ENCODE peak calls at places on chromosomes 1 and 21, in five cellular contexts. One of them, this sample, is unnamed.

GRCh38 chr1:53081384-53082066 is 19.5 kb downstream of the PODN start:
- DNase-seq in neural crest cell: no peak
- DNase-seq in mesothelial cell of epicardium: no peak
- DNase-seq in tibial artery: no peak
- DNase-seq in tibial nerve: no peak
- DNase-seq in this sample: no peak

GRCh38 chr1:69139007-69139406 is 428.7 kb upstream of the LRRC7 start:
- DNase-seq in mesothelial cell of epicardium: no peak
- DNase-seq in neural crest cell: no peak
- DNase-seq in tibial artery: no peak
- DNase-seq in tibial nerve: no peak
- DNase-seq in this sample: no peak

GRCh38 chr1:34681481-34682451 is 73.1 kb upstream of the GJB5 start:
- DNase-seq in tibial artery: no peak
- DNase-seq in mesothelial cell of epicardium: no peak
- DNase-seq in tibial nerve: peak
- DNase-seq in neural crest cell: peak
- DNase-seq in this sample: peak

GRCh38 chr1:6634278-6635052 is 9.8 kb downstream of the THAP3 start:
- DNase-seq in neural crest cell: peak
- DNase-seq in tibial artery: no peak
- DNase-seq in tibial nerve: peak
- DNase-seq in mesothelial cell of epicardium: no peak
- DNase-seq in this sample: no peak

GRCh38 chr1:44024903-44025525 is 6.2 kb downstream of the SLC6A9 start:
- DNase-seq in mesothelial cell of epicardium: no peak
- DNase-seq in tibial nerve: no peak
- DNase-seq in neural crest cell: no peak
- DNase-seq in tibial artery: no peak
- DNase-seq in this sample: no peak

GRCh38 chr21:37266515-37267221 is 466 bp downstream of the VPS26C start:
- DNase-seq in neural crest cell: peak
- DNase-seq in tibial nerve: no peak
- DNase-seq in tibial artery: no peak
- DNase-seq in mesothelial cell of epicardium: peak
- DNase-seq in this sample: peak

GRCh38 chr1:174871886-174872285 is 127.9 kb upstream of the CACYBP start:
- DNase-seq in mesothelial cell of epicardium: no peak
- DNase-seq in tibial nerve: no peak
- DNase-seq in neural crest cell: no peak
- DNase-seq in tibial artery: no peak
- DNase-seq in this sample: no peak

GRCh38 chr1:224175615-224176014 is 7.4 kb upstream of the DEGS1 start:
- DNase-seq in tibial artery: no peak
- DNase-seq in mesothelial cell of epicardium: peak
- DNase-seq in neural crest cell: peak
- DNase-seq in tibial nerve: no peak
- DNase-seq in this sample: no peak

GRCh38 chr1:16612332-16613172 is 812 bp downstream of the NBPF1 start:
- DNase-seq in tibial artery: peak
- DNase-seq in neural crest cell: peak
- DNase-seq in tibial nerve: peak
- DNase-seq in mesothelial cell of epicardium: no peak
- DNase-seq in this sample: peak

GRCh38 chr1:245688536-245689453 is 534.0 kb downstream of the KIF26B start:
- DNase-seq in tibial nerve: no peak
- DNase-seq in tibial artery: no peak
- DNase-seq in neural crest cell: no peak
- DNase-seq in mesothelial cell of epicardium: no peak
- DNase-seq in this sample: no peak

GRCh38 chr21:45266518-45267389 is 20.9 kb downstream of the POFUT2 start:
- DNase-seq in tibial artery: peak
- DNase-seq in neural crest cell: no peak
- DNase-seq in tibial nerve: no peak
- DNase-seq in mesothelial cell of epicardium: no peak
- DNase-seq in this sample: no peak

GRCh38 chr1:150695561-150695960 is 1.4 kb downstream of the GOLPH3L start:
- DNase-seq in tibial nerve: no peak
- DNase-seq in neural crest cell: no peak
- DNase-seq in mesothelial cell of epicardium: no peak
- DNase-seq in tibial artery: no peak
- DNase-seq in this sample: no peak

GRCh38 chr1:90970208-90970607 is 51.6 kb downstream of the ZNF644 start:
- DNase-seq in tibial artery: no peak
- DNase-seq in tibial nerve: no peak
- DNase-seq in mesothelial cell of epicardium: no peak
- DNase-seq in neural crest cell: no peak
- DNase-seq in this sample: no peak

GRCh38 chr1:86788300-86789206 is 84.2 kb downstream of the SH3GLB1 start:
- DNase-seq in tibial artery: peak
- DNase-seq in mesothelial cell of epicardium: no peak
- DNase-seq in neural crest cell: no peak
- DNase-seq in tibial nerve: peak
- DNase-seq in this sample: peak

GRCh38 chr1:73627723-73628122 is 570.3 kb downstream of the LRRIQ3 start:
- DNase-seq in mesothelial cell of epicardium: no peak
- DNase-seq in neural crest cell: no peak
- DNase-seq in tibial nerve: no peak
- DNase-seq in tibial artery: no peak
- DNase-seq in this sample: no peak

GRCh38 chr1:204350857-204351573 is 8.7 kb downstream of the PLEKHA6 start:
- DNase-seq in tibial nerve: peak
- DNase-seq in tibial artery: peak
- DNase-seq in mesothelial cell of epicardium: peak
- DNase-seq in neural crest cell: peak
- DNase-seq in this sample: peak

GRCh38 chr1:59417406-59417805 is 120.5 kb downstream of the FGGY start:
- DNase-seq in neural crest cell: no peak
- DNase-seq in tibial artery: no peak
- DNase-seq in tibial nerve: no peak
- DNase-seq in mesothelial cell of epicardium: no peak
- DNase-seq in this sample: no peak

GRCh38 chr21:37445228-37445627 is 78.7 kb downstream of the DYRK1A start:
- DNase-seq in tibial artery: no peak
- DNase-seq in neural crest cell: no peak
- DNase-seq in mesothelial cell of epicardium: no peak
- DNase-seq in tibial nerve: no peak
- DNase-seq in this sample: peak

GRCh38 chr1:25051906-25052305 is 121.8 kb upstream of the RUNX3 start:
- DNase-seq in neural crest cell: no peak
- DNase-seq in mesothelial cell of epicardium: no peak
- DNase-seq in tibial artery: no peak
- DNase-seq in tibial nerve: no peak
- DNase-seq in this sample: no peak

GRCh38 chr1:191695865-191696264 is 462.4 kb upstream of the RGS18 start:
- DNase-seq in mesothelial cell of epicardium: no peak
- DNase-seq in neural crest cell: no peak
- DNase-seq in tibial artery: no peak
- DNase-seq in tibial nerve: no peak
- DNase-seq in this sample: no peak

GRCh38 chr1:30872948-30873263 is 35.7 kb downstream of the SDC3 start:
- DNase-seq in mesothelial cell of epicardium: no peak
- DNase-seq in tibial nerve: no peak
- DNase-seq in neural crest cell: no peak
- DNase-seq in tibial artery: no peak
- DNase-seq in this sample: no peak

GRCh38 chr1:19395678-19396192 is 83.6 kb downstream of the SLC66A1 start:
- DNase-seq in tibial artery: no peak
- DNase-seq in neural crest cell: no peak
- DNase-seq in mesothelial cell of epicardium: no peak
- DNase-seq in tibial nerve: no peak
- DNase-seq in this sample: peak

GRCh38 chr1:179127163-179127895 is 45.5 kb downstream of the TOR3A start:
- DNase-seq in tibial artery: no peak
- DNase-seq in mesothelial cell of epicardium: no peak
- DNase-seq in neural crest cell: no peak
- DNase-seq in tibial nerve: no peak
- DNase-seq in this sample: peak

GRCh38 chr1:226976671-226977287 is 36.7 kb downstream of the COQ8A start:
- DNase-seq in mesothelial cell of epicardium: no peak
- DNase-seq in tibial artery: peak
- DNase-seq in neural crest cell: no peak
- DNase-seq in tibial nerve: no peak
- DNase-seq in this sample: no peak

GRCh38 chr1:151006331-151007052 is at the start of gene MINDY1:
- DNase-seq in mesothelial cell of epicardium: no peak
- DNase-seq in tibial artery: peak
- DNase-seq in tibial nerve: peak
- DNase-seq in neural crest cell: peak
- DNase-seq in this sample: peak

GRCh38 chr1:185608166-185608565 is 126.0 kb upstream of the HMCN1 start:
- DNase-seq in tibial artery: no peak
- DNase-seq in tibial nerve: no peak
- DNase-seq in neural crest cell: no peak
- DNase-seq in mesothelial cell of epicardium: no peak
- DNase-seq in this sample: peak

GRCh38 chr1:235074335-235075120 is 54.1 kb downstream of the TOMM20 start:
- DNase-seq in tibial nerve: no peak
- DNase-seq in tibial artery: no peak
- DNase-seq in neural crest cell: no peak
- DNase-seq in mesothelial cell of epicardium: no peak
- DNase-seq in this sample: peak

GRCh38 chr1:91764471-91765115 is 121.4 kb downstream of the TGFBR3 start:
- DNase-seq in neural crest cell: peak
- DNase-seq in mesothelial cell of epicardium: no peak
- DNase-seq in tibial artery: no peak
- DNase-seq in tibial nerve: no peak
- DNase-seq in this sample: no peak

GRCh38 chr1:234433563-234434285 is 45.3 kb downstream of the TARBP1 start:
- DNase-seq in tibial nerve: no peak
- DNase-seq in mesothelial cell of epicardium: no peak
- DNase-seq in tibial artery: no peak
- DNase-seq in neural crest cell: no peak
- DNase-seq in this sample: peak

GRCh38 chr1:59214764-59215208 is 82.1 kb upstream of the FGGY start:
- DNase-seq in mesothelial cell of epicardium: no peak
- DNase-seq in tibial artery: peak
- DNase-seq in neural crest cell: no peak
- DNase-seq in tibial nerve: no peak
- DNase-seq in this sample: no peak

GRCh38 chr1:61086245-61086644 is 3.9 kb downstream of the NFIA start:
- DNase-seq in tibial nerve: no peak
- DNase-seq in neural crest cell: no peak
- DNase-seq in mesothelial cell of epicardium: no peak
- DNase-seq in tibial artery: no peak
- DNase-seq in this sample: no peak

GRCh38 chr1:230284891-230285290 is 141.2 kb downstream of the PGBD5 start:
- DNase-seq in neural crest cell: no peak
- DNase-seq in tibial artery: peak
- DNase-seq in tibial nerve: no peak
- DNase-seq in mesothelial cell of epicardium: no peak
- DNase-seq in this sample: no peak

GRCh38 chr1:187053876-187054275 is 225.1 kb downstream of the PLA2G4A start:
- DNase-seq in neural crest cell: no peak
- DNase-seq in tibial nerve: no peak
- DNase-seq in tibial artery: no peak
- DNase-seq in mesothelial cell of epicardium: no peak
- DNase-seq in this sample: no peak

GRCh38 chr1:108692724-108693655 is 880 bp downstream of the PRPF38B start:
- DNase-seq in tibial nerve: peak
- DNase-seq in tibial artery: peak
- DNase-seq in neural crest cell: no peak
- DNase-seq in mesothelial cell of epicardium: no peak
- DNase-seq in this sample: peak

GRCh38 chr1:47785561-47786271 is 211.5 kb downstream of the TRABD2B start:
- DNase-seq in tibial nerve: peak
- DNase-seq in neural crest cell: no peak
- DNase-seq in mesothelial cell of epicardium: no peak
- DNase-seq in tibial artery: peak
- DNase-seq in this sample: no peak

DNA sequence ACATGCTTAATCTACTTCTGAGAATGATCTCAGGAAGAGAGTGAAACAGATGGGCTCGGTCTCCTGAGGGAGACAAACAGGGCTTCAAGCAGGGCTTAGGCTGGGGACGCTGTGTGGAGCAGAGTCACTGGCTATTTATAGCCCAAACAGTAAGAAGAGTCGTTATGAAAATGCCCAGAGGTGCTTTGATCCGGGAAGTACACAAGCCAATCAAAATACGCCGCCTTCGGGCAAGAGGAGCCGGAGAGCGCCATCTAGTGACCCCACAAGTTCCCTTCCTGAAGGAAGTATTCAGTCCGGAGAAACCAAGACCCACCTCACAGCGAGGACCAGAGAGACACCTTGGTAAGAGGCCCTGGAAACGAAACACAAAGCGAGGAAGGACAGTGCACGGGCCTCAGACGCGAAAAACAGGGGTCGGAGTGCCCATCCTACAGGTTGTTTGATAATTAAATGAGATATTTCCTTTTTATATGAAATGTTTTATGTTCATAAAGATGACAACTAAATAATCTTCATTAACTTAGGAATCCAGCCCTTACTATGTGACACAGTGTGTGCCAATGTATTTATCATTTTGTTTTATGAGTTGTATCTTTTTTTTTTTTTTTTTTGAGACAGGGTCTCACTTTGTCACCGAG is 25.0 kb upstream of the SCCPDH start:
- DNase-seq in tibial artery: peak
- DNase-seq in mesothelial cell of epicardium: peak
- DNase-seq in neural crest cell: peak
- DNase-seq in tibial nerve: peak
- DNase-seq in this sample: peak
- TF ChIP-seq CTCF in tibial artery: peak
- TF ChIP-seq CTCF in mesothelial cell of epicardium: peak
- TF ChIP-seq CTCF in neural crest cell: peak
- TF ChIP-seq CTCF in tibial nerve: peak
- TF ChIP-seq CTCF in this sample: peak

GRCh38 chr1:111801071-111801850 is 45.6 kb downstream of the DDX20 start:
- DNase-seq in tibial nerve: no peak
- DNase-seq in neural crest cell: no peak
- DNase-seq in tibial artery: no peak
- DNase-seq in mesothelial cell of epicardium: no peak
- DNase-seq in this sample: no peak
- TF ChIP-seq CTCF in tibial nerve: no peak
- TF ChIP-seq CTCF in neural crest cell: no peak
- TF ChIP-seq CTCF in tibial artery: peak
- TF ChIP-seq CTCF in mesothelial cell of epicardium: no peak
- TF ChIP-seq CTCF in this sample: no peak

GRCh38 chr1:10033359-10033845 is 644 bp downstream of the UBE4B start:
- DNase-seq in tibial artery: no peak
- DNase-seq in tibial nerve: no peak
- DNase-seq in neural crest cell: no peak
- DNase-seq in mesothelial cell of epicardium: no peak
- DNase-seq in this sample: peak
- TF ChIP-seq CTCF in tibial artery: no peak
- TF ChIP-seq CTCF in tibial nerve: no peak
- TF ChIP-seq CTCF in neural crest cell: no peak
- TF ChIP-seq CTCF in mesothelial cell of epicardium: no peak
- TF ChIP-seq CTCF in this sample: no peak

DNA sequence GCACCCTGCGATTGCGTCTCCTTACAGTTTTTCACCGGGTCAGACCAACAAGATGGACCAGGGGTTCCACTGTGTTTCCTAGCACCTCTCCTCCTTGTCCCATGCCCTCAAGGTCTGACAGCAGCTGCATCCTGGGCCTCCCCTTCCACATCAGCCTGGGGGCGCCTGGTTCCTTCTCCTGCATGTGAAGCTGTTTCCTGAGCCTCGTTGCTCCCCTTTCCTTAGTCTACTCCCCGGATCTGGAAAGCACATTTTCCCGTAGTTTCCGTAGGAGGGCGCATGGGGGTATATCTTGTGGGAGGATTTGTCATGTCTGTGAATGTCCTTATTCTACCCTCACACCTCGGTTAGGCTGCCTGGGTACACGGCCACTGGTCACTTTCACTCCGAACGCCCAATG is 6.1 kb downstream of the PRDM15 start:
- DNase-seq in mesothelial cell of epicardium: no peak
- DNase-seq in tibial nerve: no peak
- DNase-seq in tibial artery: no peak
- DNase-seq in neural crest cell: no peak
- DNase-seq in this sample: no peak
- TF ChIP-seq CTCF in mesothelial cell of epicardium: no peak
- TF ChIP-seq CTCF in tibial nerve: no peak
- TF ChIP-seq CTCF in tibial artery: no peak
- TF ChIP-seq CTCF in neural crest cell: no peak
- TF ChIP-seq CTCF in this sample: no peak

This sample was measured in HFFc6.